ENCODE peak calls at places on chromosomes 3 and 15, in four cellular contexts. One of them, this sample, is unnamed.

GRCh38 chr15:73388256-73388781 is 19.6 kb upstream of the HCN4 start:
- DNase-seq in KG1: no peak
- DNase-seq in activated T-helper 1 cell treated with anti-CD3 and anti-CD28 coated beads, Interleukin-12 subunit alpha, Interleukin-12 subunit beta, Interleukin-2, Interleukin-4 antibody, amounts not matched to agents 30 ng/mL and 10 ng/mL and 1 ng/mL, durations not matched to agents 14 hours and 24 hours and 36 hours: no peak
- DNase-seq in Ammon's horn: no peak
- DNase-seq in this sample: no peak

GRCh38 chr3:9074079-9074478 is 110.8 kb upstream of the RAD18 start:
- DNase-seq in KG1: no peak
- DNase-seq in activated T-helper 1 cell treated with anti-CD3 and anti-CD28 coated beads, Interleukin-12 subunit alpha, Interleukin-12 subunit beta, Interleukin-2, Interleukin-4 antibody, amounts not matched to agents 30 ng/mL and 10 ng/mL and 1 ng/mL, durations not matched to agents 14 hours and 24 hours and 36 hours: no peak
- DNase-seq in Ammon's horn: no peak
- DNase-seq in this sample: no peak

GRCh38 chr3:57068437-57069089 is 8.1 kb downstream of the SPATA12 start:
- DNase-seq in KG1: no peak
- DNase-seq in activated T-helper 1 cell treated with anti-CD3 and anti-CD28 coated beads, Interleukin-12 subunit alpha, Interleukin-12 subunit beta, Interleukin-2, Interleukin-4 antibody, amounts not matched to agents 30 ng/mL and 10 ng/mL and 1 ng/mL, durations not matched to agents 14 hours and 24 hours and 36 hours: no peak
- DNase-seq in Ammon's horn: no peak
- DNase-seq in this sample: no peak

GRCh38 chr3:151169262-151169661 is 33.8 kb downstream of the GPR171 start:
- DNase-seq in KG1: no peak
- DNase-seq in Ammon's horn: peak; percentile 25
- DNase-seq in activated T-helper 1 cell treated with anti-CD3 and anti-CD28 coated beads, Interleukin-12 subunit alpha, Interleukin-12 subunit beta, Interleukin-2, Interleukin-4 antibody, amounts not matched to agents 30 ng/mL and 10 ng/mL and 1 ng/mL, durations not matched to agents 14 hours and 24 hours and 36 hours: no peak
- DNase-seq in this sample: no peak

GRCh38 chr3:23159929-23160328 is 43.2 kb upstream of the UBE2E2 start:
- DNase-seq in KG1: no peak
- DNase-seq in activated T-helper 1 cell treated with anti-CD3 and anti-CD28 coated beads, Interleukin-12 subunit alpha, Interleukin-12 subunit beta, Interleukin-2, Interleukin-4 antibody, amounts not matched to agents 30 ng/mL and 10 ng/mL and 1 ng/mL, durations not matched to agents 14 hours and 24 hours and 36 hours: no peak
- DNase-seq in Ammon's horn: no peak
- DNase-seq in this sample: no peak

GRCh38 chr15:70559223-70559823 is 204.0 kb downstream of the UACA start:
- DNase-seq in KG1: peak; percentile 43
- DNase-seq in activated T-helper 1 cell treated with anti-CD3 and anti-CD28 coated beads, Interleukin-12 subunit alpha, Interleukin-12 subunit beta, Interleukin-2, Interleukin-4 antibody, amounts not matched to agents 30 ng/mL and 10 ng/mL and 1 ng/mL, durations not matched to agents 14 hours and 24 hours and 36 hours: peak; percentile 54
- DNase-seq in Ammon's horn: peak; percentile 40
- DNase-seq in this sample: no peak

GRCh38 chr3:146177072-146177936 is 16.3 kb upstream of the PLOD2 start:
- DNase-seq in activated T-helper 1 cell treated with anti-CD3 and anti-CD28 coated beads, Interleukin-12 subunit alpha, Interleukin-12 subunit beta, Interleukin-2, Interleukin-4 antibody, amounts not matched to agents 30 ng/mL and 10 ng/mL and 1 ng/mL, durations not matched to agents 14 hours and 24 hours and 36 hours: no peak
- DNase-seq in KG1: no peak
- DNase-seq in Ammon's horn: no peak
- DNase-seq in this sample: no peak

GRCh38 chr3:116070102-116070501 is 375.2 kb downstream of the LSAMP start:
- DNase-seq in KG1: no peak
- DNase-seq in Ammon's horn: no peak
- DNase-seq in activated T-helper 1 cell treated with anti-CD3 and anti-CD28 coated beads, Interleukin-12 subunit alpha, Interleukin-12 subunit beta, Interleukin-2, Interleukin-4 antibody, amounts not matched to agents 30 ng/mL and 10 ng/mL and 1 ng/mL, durations not matched to agents 14 hours and 24 hours and 36 hours: no peak
- DNase-seq in this sample: no peak

GRCh38 chr3:64011685-64012084 is 11.6 kb downstream of the PSMD6 start:
- DNase-seq in activated T-helper 1 cell treated with anti-CD3 and anti-CD28 coated beads, Interleukin-12 subunit alpha, Interleukin-12 subunit beta, Interleukin-2, Interleukin-4 antibody, amounts not matched to agents 30 ng/mL and 10 ng/mL and 1 ng/mL, durations not matched to agents 14 hours and 24 hours and 36 hours: no peak
- DNase-seq in Ammon's horn: no peak
- DNase-seq in KG1: no peak
- DNase-seq in this sample: no peak

GRCh38 chr3:192916455-192917257 is 1.0 kb downstream of the MB21D2 start:
- DNase-seq in Ammon's horn: peak; percentile 78
- DNase-seq in KG1: no peak
- DNase-seq in activated T-helper 1 cell treated with anti-CD3 and anti-CD28 coated beads, Interleukin-12 subunit alpha, Interleukin-12 subunit beta, Interleukin-2, Interleukin-4 antibody, amounts not matched to agents 30 ng/mL and 10 ng/mL and 1 ng/mL, durations not matched to agents 14 hours and 24 hours and 36 hours: peak; percentile 22
- DNase-seq in this sample: peak; percentile 46

This sample was measured in cerebellum.